ENCODE peak calls at places on chromosome 6, in four cellular contexts. W, U, Q and M are unnamed samples. For H3K4me1, the result is how much of the 10 kb centered on the place peaks cover.

GRCh38 chr6:14354919-14355572 is 237.5 kb downstream of the CD83 start:
- DNase-seq in Q (no peak), W (peak), U (peak), M (no peak)

GRCh38 chr6:24324617-24325016 is 33.2 kb downstream of the DCDC2 start:
- DNase-seq in U (no peak), Q (no peak), W (no peak), M (no peak)

GRCh38 chr6:153090241-153090930 is 40.7 kb downstream of the RGS17 start:
- DNase-seq in W (no peak), U (no peak), Q (no peak), M (no peak)

GRCh38 chr6:89412071-89413005 is at the start of gene RRAGD:
- DNase-seq in Q (peak), U (peak), W (peak), M (peak)

GRCh38 chr6:113576310-113576709 is 280.8 kb upstream of the MARCKS start:
- DNase-seq in Q (no peak), U (no peak), W (no peak), M (no peak)

GRCh38 chr6:14452567-14453527 is 335.3 kb downstream of the CD83 start:
- DNase-seq in Q (peak), U (no peak), W (no peak), M (no peak)

GRCh38 chr6:2885967-2886731 is 17.0 kb downstream of the SERPINB9 start:
- DNase-seq in Q (no peak), U (no peak), W (no peak), M (no peak)

GRCh38 chr6:14984454-14984853 is 261.4 kb upstream of the JARID2 start:
- DNase-seq in U (peak), W (peak), Q (no peak), M (peak)

GRCh38 chr6:10977231-10977968 is 66.7 kb downstream of the ELOVL2 start:
- DNase-seq in W (no peak), Q (no peak), U (no peak), M (no peak)

GRCh38 chr6:70557998-70558397 is 8.7 kb upstream of the SDHAF4 start:
- DNase-seq in W (no peak), U (no peak), Q (no peak), M (no peak)

GRCh38 chr6:116266803-116267202 is 12.9 kb downstream of the TSPYL1 start:
- DNase-seq in W (no peak), Q (no peak), U (no peak), M (no peak)

GRCh38 chr6:44624226-44624625 is 236.7 kb downstream of the CDC5L start:
- DNase-seq in Q (no peak), U (no peak), W (no peak), M (no peak)
- H3K4me1 ChIP-seq in Q (under half), U (under half), W (under half), M (under half)

GRCh38 chr6:41638801-41639555 is 710 bp downstream of the MDFI start:
- DNase-seq in W (peak), Q (no peak), U (peak), M (peak)
- H3K4me3 ChIP-seq in W (peak), Q (peak), U (no peak), M (peak)

DNA sequence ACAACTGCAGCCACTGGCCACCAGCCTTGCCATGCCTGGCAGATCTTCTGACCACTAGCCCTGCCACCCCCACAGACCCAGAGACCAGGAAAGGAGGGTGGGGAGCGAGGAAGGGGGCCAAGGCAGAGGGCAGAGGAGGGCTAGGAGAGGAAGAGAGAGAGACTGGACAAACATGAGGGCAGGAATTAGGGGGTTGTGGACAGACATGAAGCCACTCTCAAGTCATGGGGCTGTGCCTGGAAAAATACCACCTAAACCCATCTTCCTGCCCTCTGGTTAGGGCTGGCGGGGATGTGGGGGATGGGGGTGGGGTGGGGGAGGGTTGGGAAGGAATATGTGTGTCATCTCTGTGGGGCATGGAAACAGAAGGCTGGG is 1.4 kb upstream of the SLC29A1 start:
- DNase-seq in W (no peak), Q (no peak), U (no peak), M (no peak)
- H3K4me1 ChIP-seq in W (under half), Q (under half), U (under half), M (under half)

GRCh38 chr6:42007753-42008528 is 42.4 kb upstream of the TAF8 start:
- DNase-seq in Q (peak), U (no peak), W (no peak), M (no peak)
- H3K4me3 ChIP-seq in Q (no peak), U (no peak), W (peak), M (no peak)

DNA sequence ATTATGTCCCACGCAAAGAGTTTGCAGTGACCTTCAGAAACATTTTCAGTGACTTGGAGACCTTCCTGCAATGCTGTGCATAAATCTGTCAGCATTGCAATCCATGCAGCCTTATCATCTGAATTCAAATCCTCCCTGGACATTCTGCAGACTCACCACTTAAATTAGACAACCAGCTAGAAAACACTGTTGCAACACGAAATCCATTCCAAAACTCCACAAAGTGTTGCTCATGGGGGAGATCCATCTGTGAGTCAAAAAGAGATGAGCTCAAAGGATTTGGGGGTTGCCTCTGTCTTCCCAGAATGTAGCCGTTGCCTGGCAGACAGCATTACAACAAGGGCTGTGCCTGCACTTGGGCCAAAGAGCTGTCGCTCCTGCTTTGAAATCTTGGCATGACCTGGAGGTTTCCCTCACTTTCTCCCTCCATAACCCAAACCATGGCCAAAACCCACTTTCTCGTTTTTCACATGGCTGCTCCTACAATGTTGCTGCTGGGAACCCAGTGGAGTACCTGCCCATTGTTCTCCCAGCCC is 163.5 kb upstream of the CDYL start:
- DNase-seq in W (no peak), Q (no peak), U (no peak), M (no peak)
- H3K4me1 ChIP-seq in W (under half), Q (under half), U (under half), M (under half)

GRCh38 chr6:166543603-166544293 is 42.7 kb downstream of the RAMACL start:
- DNase-seq in W (no peak), Q (no peak), U (no peak), M (no peak)

GRCh38 chr6:166540631-166541331 is 45.7 kb downstream of the RAMACL start:
- DNase-seq in Q (peak), W (peak), U (peak), M (no peak)

GRCh38 chr6:166541366-166541765 is 45.1 kb downstream of the RAMACL start:
- DNase-seq in W (no peak), Q (no peak), U (no peak), M (no peak)

GRCh38 chr6:166542580-166542912 is 43.9 kb downstream of the RAMACL start:
- DNase-seq in U (peak), Q (no peak), W (no peak), M (no peak)

DNA sequence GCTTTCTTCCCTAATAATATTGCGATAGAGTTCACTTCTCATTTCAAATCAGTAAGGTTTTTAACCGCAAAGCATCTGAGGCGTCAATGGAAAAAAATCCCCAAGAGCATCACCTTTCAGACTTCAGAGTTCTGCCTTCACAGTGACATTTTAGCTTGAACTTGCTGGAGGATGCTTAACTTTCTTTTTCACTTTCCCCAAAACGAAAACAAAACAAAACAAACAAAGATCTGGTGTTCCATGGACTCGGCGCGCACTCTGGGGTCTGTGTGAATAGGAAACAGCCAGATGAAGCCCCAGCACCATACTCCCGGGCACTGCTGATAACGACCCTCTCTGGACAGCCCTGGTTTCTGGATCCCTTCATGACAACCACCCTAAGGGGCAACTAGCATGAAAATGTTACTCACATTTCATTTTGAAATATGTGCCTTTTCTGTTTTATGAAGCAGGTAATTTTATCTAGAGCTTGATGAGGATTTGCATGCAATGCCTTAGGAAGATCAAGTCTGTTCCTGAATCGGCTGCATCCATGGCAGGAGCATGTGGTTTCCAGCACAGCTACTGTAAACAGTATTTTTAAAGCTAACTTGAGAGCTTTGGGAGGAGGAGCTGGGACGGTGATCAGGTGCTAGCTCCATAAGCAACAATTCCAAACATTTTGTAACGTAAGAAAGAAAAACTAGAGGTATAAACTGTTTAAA is 44.5 kb downstream of the RAMACL start:
- DNase-seq in W (no peak), Q (no peak), U (no peak), M (no peak)
- H3K4me3 ChIP-seq in W (no peak), Q (no peak), U (no peak), M (no peak)